ENCODE peak calls at places on chromosome 17, in four cellular contexts. C is left ventricle myocardium inferior, I is mammary epithelial cell, E is mesendoderm. B is an unnamed sample. For H3K4me1, the result is how much of the 10 kb centered on the place peaks cover.

GRCh38 chr17:76246080-76247066 is 6.1 kb upstream of the RNF157 start:
- DNase-seq in E (no peak), I (no peak), C (no peak), B (no peak)

GRCh38 chr17:60901222-60901621 is 223.6 kb downstream of the BCAS3 start:
- DNase-seq in I (no peak), C (no peak), E (no peak), B (no peak)

GRCh38 chr17:68461589-68461988 is 4.3 kb upstream of the WIPI1 start:
- DNase-seq in E (no peak), I (no peak), C (no peak), B (no peak)

GRCh38 chr17:78692460-78693010 is 89.5 kb downstream of the CYTH1 start:
- DNase-seq in I (no peak), E (no peak), C (no peak), B (no peak)

GRCh38 chr17:57255776-57256681 is at the start of gene MSI2:
- DNase-seq in I (peak), E (peak), C (peak), B (peak)

GRCh38 chr17:64638552-64639198 is 23.4 kb downstream of the SMURF2 start:
- DNase-seq in I (no peak), C (no peak), E (no peak), B (no peak)

GRCh38 chr17:3739422-3740124 is 15.9 kb downstream of the HASPIN start:
- DNase-seq in E (no peak), C (no peak), I (no peak), B (no peak)

GRCh38 chr17:3944485-3945388 is 19.5 kb downstream of the ATP2A3 start:
- DNase-seq in E (peak), I (no peak), C (peak), B (no peak)

GRCh38 chr17:62913971-62914370 is 52.1 kb upstream of the TANC2 start:
- DNase-seq in C (no peak), I (no peak), E (no peak), B (no peak)

GRCh38 chr17:77494664-77495435 is 354.1 kb downstream of the SEC14L1 start:
- DNase-seq in I (peak), C (peak), E (peak), B (peak)

GRCh38 chr17:35898283-35899070 is 18.3 kb upstream of the CCL5 start:
- DNase-seq in C (peak), E (no peak), I (no peak), B (no peak)

GRCh38 chr17:79085154-79085920 is 10.7 kb downstream of the ENGASE start:
- DNase-seq in I (no peak), E (no peak), C (no peak), B (no peak)

GRCh38 chr17:67421869-67422273 is 44.8 kb downstream of the PITPNC1 start:
- DNase-seq in I (peak), E (peak), C (no peak), B (peak)

GRCh38 chr17:78357177-78357586 is 2.7 kb downstream of the SOCS3 start:
- DNase-seq in I (no peak), E (no peak), C (peak), B (peak)

GRCh38 chr17:83176956-83177583 is 97.7 kb downstream of the METRNL start:
- DNase-seq in E (no peak), I (no peak), C (no peak), B (no peak)

GRCh38 chr17:29732613-29733012 is 109.9 kb upstream of the CORO6 start:
- DNase-seq in I (peak), E (peak), C (no peak), B (no peak)

GRCh38 chr17:82917656-82918345 is 78.0 kb upstream of the ZNF750 start:
- DNase-seq in E (peak), C (no peak), I (no peak), B (no peak)

GRCh38 chr17:35130392-35130791 is 9.0 kb downstream of the FNDC8 start:
- DNase-seq in E (no peak), C (no peak), I (no peak), B (no peak)

GRCh38 chr17:4664230-4664629 is 22.8 kb upstream of the ALOX15 start:
- DNase-seq in I (no peak), E (no peak), C (no peak), B (no peak)

GRCh38 chr17:37694734-37695133 is 50.1 kb downstream of the HNF1B start:
- DNase-seq in E (no peak), I (no peak), C (no peak), B (no peak)

GRCh38 chr17:1469231-1469852 is 13.3 kb upstream of the CRK start:
- DNase-seq in E (peak), C (no peak), I (no peak), B (no peak)

GRCh38 chr17:21089145-21089544 is 37.6 kb upstream of the DHRS7B start:
- DNase-seq in E (no peak), I (peak), C (no peak), B (no peak)

GRCh38 chr17:38352245-38353083 is 820 bp downstream of the SOCS7 start:
- DNase-seq in I (peak), E (peak), C (peak), B (no peak)

GRCh38 chr17:35051579-35052239 is 11.8 kb downstream of the RFFL start:
- DNase-seq in E (no peak), I (no peak), C (no peak), B (no peak)

GRCh38 chr17:57142925-57143324 is 57.9 kb downstream of the AKAP1 start:
- DNase-seq in C (no peak), I (no peak), E (no peak), B (no peak)

GRCh38 chr17:8611671-8612298 is 18.7 kb downstream of the MYH10 start:
- DNase-seq in C (no peak), I (no peak), E (no peak), B (no peak)

GRCh38 chr17:2621241-2621640 is 27.8 kb downstream of the PAFAH1B1 start:
- DNase-seq in I (no peak), C (no peak), E (no peak), B (no peak)

GRCh38 chr17:59829217-59830006 is 63.3 kb downstream of the TUBD1 start:
- DNase-seq in I (peak), C (no peak), E (peak), B (peak)

GRCh38 chr17:47694818-47695663 is 1.1 kb downstream of the TBKBP1 start:
- DNase-seq in I (no peak), C (peak), E (peak), B (no peak)

GRCh38 chr17:47693667-47694017 is 319 bp upstream of the TBKBP1 start:
- DNase-seq in E (no peak), I (no peak), C (no peak), B (no peak)

GRCh38 chr17:47694018-47694817 is at the start of gene TBKBP1:
- DNase-seq in I (no peak), C (peak), E (peak), B (peak)

GRCh38 chr17:47696717-47697642 is 3.0 kb downstream of the TBKBP1 start:
- DNase-seq in E (no peak), I (no peak), C (no peak), B (no peak)

DNA sequence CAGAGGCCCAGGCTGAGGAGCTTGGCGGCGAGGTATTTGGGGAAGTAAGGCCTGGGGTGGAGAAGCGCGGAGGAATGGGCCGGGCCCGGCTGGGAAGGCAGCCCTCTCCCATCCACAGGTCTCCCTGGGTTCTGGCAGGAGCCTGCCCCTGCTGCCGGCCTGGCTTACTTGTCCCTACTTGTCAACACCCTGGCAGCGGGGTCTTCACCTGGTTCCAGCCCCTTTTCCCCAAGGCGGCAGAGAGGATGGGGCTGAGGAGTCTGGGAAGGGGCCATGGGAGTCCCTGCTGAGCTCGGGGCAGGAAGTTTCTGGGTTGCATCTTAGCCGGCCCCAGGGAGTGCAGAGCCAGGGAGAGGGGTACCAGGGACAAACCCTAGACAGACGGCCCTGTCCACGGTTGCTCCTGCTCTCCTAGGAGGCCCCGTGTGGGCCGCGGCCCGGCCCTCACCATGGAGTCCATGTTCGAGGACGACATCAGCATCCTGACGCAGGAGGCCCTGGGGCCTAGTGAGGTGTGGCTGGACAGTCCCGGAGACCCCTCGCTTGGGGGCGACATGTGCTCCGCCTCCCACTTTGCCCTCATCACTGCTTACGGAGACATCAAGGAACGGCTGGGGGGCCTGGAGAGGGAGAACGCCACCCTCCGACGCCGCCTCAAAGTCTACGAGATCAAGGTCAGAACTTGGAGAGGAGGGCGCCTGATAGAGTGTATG is 1.9 kb downstream of the TBKBP1 start:
- DNase-seq in E (no peak), C (no peak), I (no peak), B (no peak)
- H3K4me3 ChIP-seq in E (peak), C (peak), I (peak), B (no peak)

GRCh38 chr17:72387969-72388368 is 267.1 kb downstream of the SOX9 start:
- DNase-seq in C (no peak), I (no peak), E (no peak), B (no peak)
- H3K4me1 ChIP-seq in C (under half), I (half or more), E (under half), B (half or more)

GRCh38 chr17:43126911-43127290 is 1.7 kb upstream of the BRCA1 start:
- DNase-seq in E (no peak), C (no peak), I (no peak), B (no peak)
- H3K4me3 ChIP-seq in E (no peak), C (no peak), I (no peak), B (no peak)

GRCh38 chr17:7233701-7234099 is 617 bp downstream of the DVL2 start:
- DNase-seq in E (peak), C (no peak), I (no peak), B (no peak)
- H3K4me1 ChIP-seq in E (under half), C (half or more), I (under half), B (under half)

DNA sequence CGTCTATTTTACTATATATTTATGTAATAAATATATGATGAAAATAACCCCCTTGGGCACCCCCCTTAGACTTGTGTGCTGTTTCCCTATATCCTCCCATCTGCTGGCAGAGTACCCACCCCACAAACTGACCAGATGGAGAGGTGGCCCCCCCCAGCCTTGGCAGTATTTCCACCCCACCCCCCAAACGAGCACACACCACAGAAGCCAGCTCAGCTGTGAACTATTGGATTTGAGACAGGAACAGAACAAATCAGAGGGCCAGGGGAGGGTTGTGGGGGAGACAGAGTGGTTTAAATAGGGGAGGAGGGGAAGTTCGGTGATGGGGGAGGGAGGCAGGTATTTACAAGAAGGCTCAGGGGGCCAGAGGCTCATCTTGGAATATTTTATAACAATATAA is 7.8 kb downstream of the NR1D1 start:
- DNase-seq in I (no peak), E (no peak), C (no peak), B (no peak)
- H3K4me3 ChIP-seq in I (no peak), E (no peak), C (peak), B (no peak)

DNA sequence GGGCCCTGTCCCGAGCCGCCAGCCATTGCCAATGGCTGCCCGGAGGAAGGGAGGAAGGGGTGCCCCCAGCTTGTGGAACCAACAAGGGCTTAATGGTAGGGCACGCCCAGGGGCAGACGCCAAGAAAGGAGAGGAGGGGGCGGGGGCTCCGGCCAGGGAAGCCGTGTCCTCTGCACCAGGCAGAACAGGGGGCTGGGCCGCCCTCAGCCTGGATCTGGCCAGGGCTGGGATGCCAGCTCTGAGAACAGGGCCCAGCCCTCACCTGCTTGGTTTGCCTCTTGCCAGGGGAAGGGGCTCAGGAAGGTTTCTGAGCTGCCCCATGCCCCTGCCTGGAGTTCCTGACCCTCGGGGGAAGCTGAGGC is 35.8 kb upstream of the SLC38A10 start:
- DNase-seq in E (no peak), I (no peak), C (no peak), B (no peak)
- H3K4me1 ChIP-seq in E (under half), I (under half), C (under half), B (under half)

GRCh38 chr17:50263293-50264262 is 10.7 kb upstream of the TMEM92 start:
- DNase-seq in C (no peak), I (no peak), E (no peak), B (no peak)
- H3K4me3 ChIP-seq in C (no peak), I (no peak), E (no peak), B (no peak)

DNA sequence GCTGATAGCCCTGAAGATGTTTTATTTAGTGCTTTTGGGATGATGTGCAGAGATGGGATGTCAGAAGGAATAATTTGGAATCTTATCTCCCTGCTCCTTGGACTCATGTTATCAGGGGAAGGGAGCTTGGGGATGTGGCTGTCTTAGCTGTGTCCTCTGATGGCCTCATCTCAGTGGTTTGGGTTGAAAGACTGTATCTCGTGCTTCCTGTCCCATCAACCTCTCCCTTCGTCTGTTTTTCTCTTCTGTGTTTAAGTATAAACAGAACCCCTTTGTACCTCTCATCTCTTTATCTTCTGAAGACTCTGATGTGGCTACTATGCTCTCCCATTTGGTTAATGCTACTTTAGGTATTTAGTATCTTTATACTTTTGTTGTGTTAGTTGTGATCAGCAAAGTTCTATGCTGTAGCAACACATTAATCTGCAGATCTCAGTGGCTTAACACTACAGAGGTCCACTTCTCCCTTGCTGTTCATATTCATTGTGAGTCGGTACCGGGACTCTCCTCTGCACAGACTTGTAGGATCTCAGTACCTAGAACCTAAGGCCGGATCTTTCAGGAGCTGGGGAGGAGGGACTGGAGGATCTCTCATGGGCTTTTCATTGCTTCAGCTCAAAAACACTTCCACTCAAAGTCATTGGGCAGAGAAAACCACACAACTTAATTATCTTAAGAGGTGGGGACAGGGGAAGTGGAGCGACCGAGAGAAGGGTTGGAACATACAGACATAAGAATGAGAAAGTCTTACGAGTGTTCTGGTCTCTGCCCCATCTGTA is 28.8 kb downstream of the PRKCA start:
- DNase-seq in E (no peak), I (no peak), C (no peak), B (no peak)
- H3K4me1 ChIP-seq in E (under half), I (under half), C (under half), B (under half)

B was measured in SJSA1.